ENCODE peak calls at places on chromosome 7, in six cellular contexts. I, J, Q, T, K and N are unnamed samples.

GRCh38 chr7:223118-223800 is 30.9 kb downstream of the FAM20C start:
- DNase-seq in I (no peak), J (no peak), Q (no peak), T (no peak), K (no peak), N (no peak)

GRCh38 chr7:102064361-102065025 is 222.2 kb upstream of the SH2B2 start:
- DNase-seq in T (no peak), Q (peak), I (no peak), J (no peak), K (no peak), N (no peak)

GRCh38 chr7:105776068-105776790 is 100.2 kb downstream of the ATXN7L1 start:
- DNase-seq in T (peak), Q (peak), I (no peak), K (peak), J (peak), N (peak)

GRCh38 chr7:50367570-50367969 is 63.1 kb downstream of the IKZF1 start:
- DNase-seq in J (no peak), I (no peak), T (no peak), K (no peak), Q (no peak), N (no peak)

GRCh38 chr7:99786726-99787300 is 2.8 kb upstream of the CYP3A4 start:
- DNase-seq in Q (no peak), T (peak), J (no peak), I (no peak), K (no peak), N (no peak)

GRCh38 chr7:114901771-114902170 is 20.1 kb upstream of the MDFIC start:
- DNase-seq in T (no peak), J (no peak), K (no peak), I (no peak), Q (peak), N (no peak)

GRCh38 chr7:2829040-2829439 is 15.1 kb downstream of the GNA12 start:
- DNase-seq in K (no peak), I (no peak), Q (no peak), T (no peak), J (no peak), N (no peak)

GRCh38 chr7:66145404-66145843 is 30.8 kb downstream of the CRCP start:
- DNase-seq in J (no peak), K (peak), Q (no peak), I (no peak), T (no peak), N (peak)

GRCh38 chr7:121138262-121138933 is 149.9 kb downstream of the CPED1 start:
- DNase-seq in J (no peak), I (no peak), T (no peak), Q (no peak), K (no peak), N (no peak)

GRCh38 chr7:85160223-85160622 is 26.6 kb downstream of the SEMA3D start:
- DNase-seq in I (no peak), K (no peak), J (no peak), T (no peak), Q (no peak), N (no peak)

GRCh38 chr7:123366991-123367390 is 167.2 kb upstream of the SLC13A1 start:
- DNase-seq in J (no peak), K (no peak), T (no peak), I (no peak), Q (no peak), N (no peak)

GRCh38 chr7:66013938-66014337 is 31.9 kb upstream of the GUSB start:
- DNase-seq in I (peak), J (peak), Q (peak), K (no peak), T (peak), N (no peak)

DNA sequence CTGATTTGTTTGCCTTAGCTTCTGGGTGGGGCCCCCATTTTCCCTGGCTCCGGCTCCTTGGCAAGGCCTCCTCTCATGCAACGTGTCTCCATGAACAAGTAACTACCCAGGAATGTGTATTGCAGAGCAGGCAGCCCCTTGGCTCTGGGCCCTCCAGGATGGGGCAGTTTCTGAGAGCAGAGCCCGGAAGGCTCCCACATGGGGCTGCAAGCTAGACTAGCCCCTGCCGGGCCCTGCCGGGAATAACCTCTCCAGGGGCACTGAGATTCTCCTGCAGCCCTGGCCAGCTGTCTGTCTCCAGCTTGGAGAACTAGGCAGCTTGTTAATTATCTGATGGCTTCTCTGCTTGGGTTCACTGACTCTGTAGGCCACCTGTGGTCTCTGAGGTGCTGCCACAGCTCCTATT is 184.0 kb upstream of the INHBA start:
- DNase-seq in T (peak), J (no peak), K (peak), Q (no peak), I (peak), N (peak)
- TF ChIP-seq CTCF in T (peak), J (no peak), K (no peak), Q (no peak), I (no peak), N (peak)

GRCh38 chr7:37853468-37853867 is 5.1 kb downstream of the NME8 start:
- DNase-seq in I (peak), K (no peak), T (no peak), J (no peak), Q (peak), N (no peak)
- TF ChIP-seq CTCF in I (peak), K (no peak), T (no peak), J (peak), Q (peak), N (no peak)

GRCh38 chr7:128882134-128882533 is 19.5 kb downstream of the ATP6V1F start:
- DNase-seq in Q (no peak), I (no peak), K (no peak), T (no peak), J (no peak), N (no peak)

GRCh38 chr7:128885370-128886187 is 22.9 kb downstream of the ATP6V1F start:
- DNase-seq in I (no peak), T (no peak), J (no peak), Q (no peak), K (no peak), N (no peak)

GRCh38 chr7:128881458-128882125 is 18.9 kb downstream of the ATP6V1F start:
- DNase-seq in I (no peak), T (no peak), J (no peak), K (no peak), Q (no peak), N (no peak)

GRCh38 chr7:128884561-128885369 is 22.1 kb downstream of the ATP6V1F start:
- DNase-seq in J (no peak), I (no peak), T (no peak), Q (no peak), K (no peak), N (no peak)

GRCh38 chr7:128883622-128884549 is 21.2 kb downstream of the ATP6V1F start:
- DNase-seq in K (peak), Q (peak), J (peak), I (peak), T (no peak), N (no peak)
- TF ChIP-seq CTCF in K (peak), Q (peak), J (peak), I (peak), T (peak), N (peak)

DNA sequence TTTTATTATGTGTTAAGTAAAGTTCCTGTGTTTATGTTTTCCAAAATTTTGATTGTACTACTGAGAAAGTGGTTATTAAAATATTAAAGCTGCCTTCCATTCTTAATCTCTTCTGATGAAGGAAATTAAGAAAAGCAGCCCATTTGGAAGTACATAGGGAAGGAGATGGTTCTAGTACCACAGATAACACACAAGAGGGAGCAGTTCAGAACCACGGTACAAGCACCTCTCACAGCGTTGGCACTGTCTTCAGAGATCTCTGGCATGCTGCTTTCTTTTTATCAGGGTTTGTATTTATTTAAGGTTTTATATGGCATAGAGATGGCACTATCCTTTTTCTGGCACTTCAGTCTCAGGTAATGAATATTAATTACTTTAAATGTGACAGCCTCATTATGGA is 111.6 kb downstream of the PHTF2 start:
- DNase-seq in Q (peak), J (no peak), K (no peak), T (no peak), I (no peak), N (no peak)
- TF ChIP-seq CTCF in Q (no peak), J (peak), K (no peak), T (no peak), I (no peak), N (no peak)

GRCh38 chr7:55534916-55535636 is 37.2 kb downstream of the VOPP1 start:
- DNase-seq in I (no peak), T (no peak), Q (no peak), J (no peak), K (no peak), N (no peak)

GRCh38 chr7:55537458-55537825 is 34.9 kb downstream of the VOPP1 start:
- DNase-seq in I (no peak), T (no peak), K (no peak), Q (no peak), J (no peak), N (no peak)

GRCh38 chr7:55535637-55536016 is 36.7 kb downstream of the VOPP1 start:
- DNase-seq in I (no peak), T (no peak), J (no peak), Q (no peak), K (no peak), N (no peak)

GRCh38 chr7:55538538-55538937 is 33.8 kb downstream of the VOPP1 start:
- DNase-seq in T (peak), K (no peak), Q (no peak), I (no peak), J (no peak), N (peak)

GRCh38 chr7:55536619-55537457 is 35.5 kb downstream of the VOPP1 start:
- DNase-seq in J (no peak), T (no peak), K (no peak), I (peak), Q (no peak), N (no peak)
- TF ChIP-seq CTCF in J (no peak), T (no peak), K (no peak), I (peak), Q (no peak), N (no peak)

DNA sequence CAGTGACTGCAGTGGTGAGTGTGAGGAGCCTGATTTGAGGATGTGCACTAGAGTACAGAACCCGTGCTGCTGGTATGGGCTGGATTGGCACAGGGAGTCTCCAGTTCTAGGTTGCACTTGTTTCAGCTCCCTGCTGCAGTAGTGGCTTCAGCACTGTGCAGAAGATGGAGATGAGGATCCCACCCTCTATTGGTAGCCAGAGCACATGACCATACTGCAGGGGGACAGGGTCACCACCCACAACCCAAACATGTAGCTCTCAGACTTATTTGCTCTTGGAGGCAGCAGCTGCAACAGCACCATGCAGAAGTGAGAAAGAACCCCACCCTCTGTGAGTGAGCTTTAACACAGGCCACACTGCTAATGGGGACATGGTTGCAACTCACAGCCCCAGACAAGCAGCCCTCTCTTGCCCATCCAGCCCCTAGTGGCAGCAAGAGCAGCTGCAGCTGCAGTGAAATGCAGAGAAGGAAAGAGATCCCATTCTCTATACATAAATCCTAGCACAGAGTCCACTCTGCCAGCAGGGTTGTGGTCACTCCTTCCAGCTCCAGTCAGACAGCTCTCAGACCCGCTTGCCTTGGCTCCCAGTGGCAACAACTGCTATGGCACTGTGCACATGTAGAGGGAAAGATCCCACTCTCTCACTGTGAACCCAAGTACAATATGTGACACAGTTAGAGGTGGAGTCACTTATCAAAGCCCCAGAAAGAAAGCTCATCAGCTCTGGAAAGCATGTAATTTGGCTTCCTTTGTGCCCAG is 51.4 kb upstream of the SCIN start:
- DNase-seq in K (no peak), J (peak), I (peak), T (peak), Q (peak), N (no peak)
- TF ChIP-seq CTCF in K (peak), J (peak), I (peak), T (peak), Q (peak), N (peak)

GRCh38 chr7:132321387-132321786 is 254.9 kb downstream of the PLXNA4 start:
- DNase-seq in K (no peak), Q (peak), I (peak), T (peak), J (no peak), N (no peak)
- TF ChIP-seq CTCF in K (no peak), Q (no peak), I (peak), T (peak), J (peak), N (no peak)

DNA sequence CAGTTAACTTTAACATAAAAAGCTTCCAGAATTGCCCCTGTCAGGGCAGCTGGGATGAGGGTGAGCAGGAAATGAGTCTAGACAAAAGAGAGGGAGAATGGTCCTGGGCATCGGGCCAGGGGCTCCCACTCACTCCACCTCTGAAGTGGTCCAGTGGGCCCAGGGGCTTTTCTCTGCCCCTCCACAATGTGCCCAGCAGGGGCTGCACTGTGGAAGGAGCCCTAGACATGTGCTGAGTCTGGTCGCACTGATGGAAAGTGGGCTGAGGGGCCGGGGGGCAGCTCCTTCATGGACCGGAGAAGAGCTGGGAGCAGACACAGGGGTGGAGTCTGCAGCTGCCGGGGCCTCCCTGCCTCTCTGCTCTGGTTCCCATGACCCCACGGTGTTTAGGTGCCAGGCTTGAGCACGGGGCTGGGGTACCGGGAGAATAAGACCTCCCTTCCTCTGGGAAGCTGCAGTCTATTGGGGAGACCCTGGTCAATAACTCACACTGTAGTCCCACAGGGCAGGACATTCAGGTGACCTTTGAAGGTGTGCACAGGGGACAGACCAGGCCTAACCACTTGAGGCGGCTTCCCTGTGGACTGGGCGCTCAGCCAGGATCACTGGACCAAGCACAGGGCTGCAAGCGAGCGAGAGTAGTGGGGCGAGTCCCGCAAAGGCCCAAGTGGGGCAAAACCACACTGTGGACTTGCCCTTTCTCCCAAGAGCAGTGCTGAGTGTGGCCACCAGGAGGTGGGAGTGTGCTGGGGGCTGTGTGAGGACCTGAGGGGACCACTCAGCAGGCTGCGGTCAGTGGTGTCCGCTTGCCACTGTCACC is 6.1 kb downstream of the ADCY1 start:
- DNase-seq in I (peak), J (peak), T (no peak), Q (peak), K (no peak), N (no peak)
- TF ChIP-seq CTCF in I (peak), J (peak), T (peak), Q (no peak), K (no peak), N (peak)